ENCODE peak calls at places on chromosomes 7 and 10, in seven cellular contexts. L is HFFc6; N is cardiac fibroblast; U is activated CD8-positive, alpha-beta T cell treated with anti-CD3 and anti-CD28 coated beads for 36 hours; F is right lobe of liver; P is heart right ventricle; H is progenitor cell of endocrine pancreas. Q is an unnamed sample.

GRCh38 chr10:113347508-113347907 is 205.3 kb upstream of the HABP2 start:
- DNase-seq in L (no peak), N (no peak), U (no peak), F (peak), P (peak), H (no peak), Q (no peak)

GRCh38 chr10:132064082-132064755 is 1.5 kb upstream of the JAKMIP3 start:
- DNase-seq in L (no peak), N (no peak), U (no peak), F (peak), P (no peak), H (no peak), Q (no peak)

GRCh38 chr10:21976739-21977138 is 26.8 kb downstream of the DNAJC1 start:
- DNase-seq in L (no peak), N (peak), U (no peak), F (no peak), P (no peak), H (no peak), Q (no peak)

GRCh38 chr7:95501261-95501816 is 15.6 kb downstream of the ASB4 start:
- DNase-seq in L (no peak), N (peak), U (peak), F (no peak), P (no peak), H (no peak), Q (no peak)

GRCh38 chr10:127801302-127801701 is 64.3 kb downstream of the FOXI2 start:
- DNase-seq in L (no peak), N (no peak), U (no peak), F (no peak), P (no peak), H (no peak), Q (no peak)

GRCh38 chr10:100655760-100656421 is 89.5 kb upstream of the PAX2 start:
- DNase-seq in L (no peak), N (no peak), U (peak), F (no peak), P (no peak), H (no peak), Q (no peak)

GRCh38 chr10:62133618-62134017 is 135.0 kb downstream of the RTKN2 start:
- DNase-seq in L (no peak), N (no peak), U (no peak), F (no peak), P (no peak), H (no peak), Q (no peak)

GRCh38 chr7:29145553-29146081 is 720 bp downstream of the CPVL start:
- DNase-seq in L (no peak), N (no peak), U (no peak), F (no peak), P (no peak), H (no peak), Q (no peak)

GRCh38 chr7:71459137-71459536 is 327.2 kb downstream of the GALNT17 start:
- DNase-seq in L (no peak), N (no peak), U (no peak), F (no peak), P (no peak), H (no peak), Q (no peak)

GRCh38 chr10:119253433-119254174 is 46.2 kb downstream of the GRK5 start:
- DNase-seq in L (peak), N (peak), U (peak), F (peak), P (peak), H (no peak), Q (peak)

GRCh38 chr7:148142660-148143248 is 447.8 kb upstream of the C7orf33 start:
- DNase-seq in L (peak), N (peak), U (peak), F (no peak), P (peak), H (peak), Q (no peak)

GRCh38 chr7:30226593-30227268 is 57.7 kb upstream of the ZNRF2 start:
- DNase-seq in L (no peak), N (no peak), U (no peak), F (peak), P (no peak), H (peak), Q (no peak)

GRCh38 chr10:106508920-106509319 is 655.6 kb downstream of the SORCS1 start:
- DNase-seq in L (no peak), N (peak), U (no peak), F (no peak), P (no peak), H (no peak), Q (no peak)

GRCh38 chr10:102501201-102502028 is 1.1 kb downstream of the ACTR1A start:
- DNase-seq in L (no peak), N (peak), U (no peak), F (no peak), P (no peak), H (no peak), Q (no peak)

GRCh38 chr10:100516847-100517246 is 2.8 kb downstream of the SEC31B start:
- DNase-seq in L (peak), N (no peak), U (no peak), F (peak), P (no peak), H (no peak), Q (no peak)

GRCh38 chr7:159098424-159098786 is 46.3 kb downstream of the VIPR2 start:
- DNase-seq in L (no peak), N (no peak), U (no peak), F (no peak), P (no peak), H (no peak), Q (no peak)

GRCh38 chr10:132266594-132267161 is 41.1 kb downstream of the STK32C start:
- DNase-seq in L (no peak), N (no peak), U (no peak), F (no peak), P (no peak), H (no peak), Q (no peak)

GRCh38 chr7:68853254-68853653 is 745.0 kb upstream of the AUTS2 start:
- DNase-seq in L (no peak), N (no peak), U (no peak), F (no peak), P (no peak), H (no peak), Q (no peak)

GRCh38 chr10:71548494-71548846 is 151.8 kb downstream of the CDH23 start:
- DNase-seq in L (no peak), N (peak), U (peak), F (no peak), P (no peak), H (no peak), Q (no peak)
- TF ChIP-seq CTCF in L (peak), N (peak), U (peak), F (no peak), P (peak), H (peak), Q (peak)

DNA sequence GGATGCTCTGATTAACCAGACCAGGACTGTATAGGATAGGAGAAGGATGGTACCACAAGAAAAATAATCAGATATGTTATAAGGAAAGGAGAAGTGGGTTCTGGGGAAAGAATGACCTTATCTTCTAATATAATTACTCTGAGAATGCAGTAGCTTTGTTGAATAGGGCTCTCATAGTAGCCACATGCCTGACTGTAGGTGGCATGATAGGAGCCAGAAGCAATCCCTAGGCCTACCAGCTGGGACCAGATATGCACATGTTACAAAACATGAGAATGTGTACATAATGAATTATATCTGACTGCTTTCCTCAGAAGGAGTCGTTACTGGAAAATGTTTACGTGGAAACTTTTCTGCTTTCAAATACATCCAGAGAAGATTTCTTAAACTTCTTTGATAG is 53.2 kb upstream of the FAM3C start:
- DNase-seq in L (peak), N (no peak), U (no peak), F (no peak), P (no peak), H (no peak), Q (no peak)
- TF ChIP-seq CTCF in L (no peak), N (no peak), U (no peak), F (no peak), P (no peak), H (no peak), Q (no peak)

GRCh38 chr7:112540839-112541577 is 60.2 kb downstream of the LSMEM1 start:
- DNase-seq in L (peak), N (no peak), U (no peak), F (no peak), P (no peak), H (no peak), Q (no peak)

GRCh38 chr7:112547916-112548315 is 67.1 kb downstream of the LSMEM1 start:
- DNase-seq in L (peak), N (peak), U (no peak), F (no peak), P (no peak), H (no peak), Q (no peak)

GRCh38 chr7:112550468-112551060 is 69.8 kb downstream of the LSMEM1 start:
- DNase-seq in L (peak), N (peak), U (peak), F (no peak), P (peak), H (no peak), Q (peak)

GRCh38 chr7:112546723-112547513 is 66.1 kb downstream of the LSMEM1 start:
- DNase-seq in L (no peak), N (peak), U (no peak), F (no peak), P (no peak), H (no peak), Q (no peak)
- TF ChIP-seq CTCF in L (no peak), N (no peak), U (no peak), F (no peak), P (no peak), H (no peak), Q (peak)

DNA sequence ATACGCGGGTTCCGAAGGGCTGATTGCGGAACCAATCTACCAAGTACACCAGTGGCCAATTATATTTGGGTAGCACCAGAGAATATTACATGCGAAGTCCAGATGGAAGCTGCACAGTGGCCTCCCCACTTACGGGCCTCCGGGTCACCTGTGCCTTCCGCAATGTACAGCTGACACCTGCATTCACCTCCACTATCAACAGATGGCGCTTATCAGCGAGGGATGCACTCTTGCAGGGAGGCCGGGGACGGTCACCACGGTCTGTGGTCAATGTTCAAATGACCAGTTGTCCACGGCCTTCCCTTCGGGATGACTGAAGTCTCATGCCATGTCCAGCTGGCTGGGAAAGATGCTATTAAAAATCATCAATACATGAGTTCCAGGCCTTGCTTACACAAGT is 47.6 kb downstream of the SLIT1 start:
- DNase-seq in L (no peak), N (no peak), U (no peak), F (peak), P (no peak), H (no peak), Q (no peak)
- TF ChIP-seq CTCF in L (no peak), N (no peak), U (peak), F (peak), P (no peak), H (peak), Q (no peak)

GRCh38 chr7:11373546-11374142 is 400.0 kb downstream of the PHF14 start:
- DNase-seq in L (no peak), N (peak), U (no peak), F (no peak), P (no peak), H (no peak), Q (no peak)
- TF ChIP-seq CTCF in L (peak), N (peak), U (peak), F (peak), P (peak), H (peak), Q (peak)

GRCh38 chr10:124388823-124389612 is 29.7 kb downstream of the OAT start:
- DNase-seq in L (peak), N (peak), U (peak), F (peak), P (peak), H (peak), Q (peak)
- TF ChIP-seq CTCF in L (peak), N (peak), U (peak), F (peak), P (peak), H (peak), Q (peak)

Q was measured in AG09319.